ENCODE peak calls at places on chromosomes 2 and 18, in nine cellular contexts. C is spleen, V is Peyer's patch, S is HepG2, R is right lobe of liver, M is ovary, H is sigmoid colon, J is gastrocnemius medialis, E is prostate gland. O is an unnamed sample.

GRCh38 chr2:153509133-153509532 is 30.6 kb upstream of the RPRM start:
- DNase-seq in J (no peak), M (no peak), C (no peak), R (no peak), H (no peak), V (no peak), S (no peak), E (no peak), O (no peak)

GRCh38 chr2:33420726-33421125 is 55.7 kb upstream of the RASGRP3 start:
- DNase-seq in M (no peak), J (no peak), R (no peak), C (no peak), H (no peak), V (no peak), S (no peak), E (no peak), O (no peak)

GRCh38 chr2:54394392-54394791 is 61.7 kb upstream of the SPTBN1 start:
- DNase-seq in C (no peak), V (no peak), S (no peak), R (no peak), H (no peak), J (no peak), E (no peak), M (no peak), O (no peak)

GRCh38 chr2:16687949-16688348 is 22.3 kb upstream of the CYRIA start:
- DNase-seq in E (no peak), J (no peak), H (no peak), R (no peak), V (no peak), C (no peak), M (no peak), S (no peak), O (no peak)

GRCh38 chr18:76406791-76407190 is 88.3 kb downstream of the ZNF516 start:
- DNase-seq in V (no peak), S (no peak), J (no peak), E (no peak), M (no peak), C (no peak), R (no peak), H (peak; percentile 53), O (no peak)

GRCh38 chr2:140442319-140442718 is 1662.1 kb upstream of the NXPH2 start:
- DNase-seq in H (no peak), S (no peak), V (no peak), J (no peak), M (no peak), C (no peak), E (no peak), R (no peak), O (no peak)

GRCh38 chr2:66495788-66496640 is 61.1 kb downstream of the MEIS1 start:
- DNase-seq in M (peak; percentile 67), H (peak; percentile 79), V (no peak), R (peak; percentile 58), J (no peak), E (peak; percentile 80), C (no peak), S (peak; percentile 46), O (peak; percentile 77)

GRCh38 chr2:446963-447540 is 159.2 kb upstream of the ALKAL2 start:
- DNase-seq in R (no peak), M (no peak), H (no peak), V (no peak), C (no peak), S (no peak), E (no peak), J (no peak), O (no peak)

GRCh38 chr2:55283083-55283482 is 14.1 kb upstream of the MTIF2 start:
- DNase-seq in J (no peak), E (no peak), H (no peak), S (peak; percentile 37), R (no peak), C (no peak), M (no peak), V (no peak), O (no peak)

GRCh38 chr18:22605736-22606135 is 188.0 kb upstream of the CTAGE1 start:
- DNase-seq in E (no peak), H (no peak), R (no peak), S (no peak), V (no peak), C (no peak), J (no peak), M (no peak), O (no peak)

GRCh38 chr2:232887171-232887850 is 17.2 kb downstream of the SNORC start:
- DNase-seq in J (no peak), C (peak; percentile 45), H (no peak), M (no peak), E (no peak), V (peak; percentile 39), S (no peak), R (no peak), O (no peak)

GRCh38 chr2:121150713-121151112 is 134.3 kb downstream of the TFCP2L1 start:
- DNase-seq in C (no peak), S (no peak), V (no peak), E (no peak), R (no peak), J (no peak), M (no peak), H (no peak), O (no peak)

GRCh38 chr2:10079931-10080535 is at the start of gene CYS1:
- DNase-seq in J (no peak), C (no peak), R (no peak), H (no peak), E (no peak), M (peak; percentile 62), V (no peak), S (no peak), O (no peak)

GRCh38 chr2:187349328-187349944 is 98.6 kb downstream of the CALCRL start:
- DNase-seq in J (no peak), V (no peak), H (no peak), C (no peak), S (no peak), R (no peak), E (no peak), M (no peak), O (no peak)

DNA sequence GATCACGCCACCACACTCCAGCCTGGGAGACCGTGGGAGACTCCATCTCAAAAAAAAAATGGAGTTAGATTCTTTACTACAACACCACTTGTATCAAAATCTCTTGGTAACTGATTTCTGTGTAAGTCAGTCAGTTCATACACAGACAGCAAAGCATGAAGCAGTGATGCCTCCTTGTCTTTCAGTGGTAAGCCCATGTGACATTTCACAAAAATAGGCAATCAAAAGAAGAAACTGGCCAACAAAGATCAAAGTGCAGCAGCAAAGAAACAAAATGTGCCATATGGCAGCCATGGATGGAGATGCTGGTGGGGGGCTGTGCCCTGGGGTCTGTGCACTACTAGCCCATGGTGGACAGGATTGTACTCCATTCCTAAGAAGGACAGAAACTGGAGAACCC is 6.7 kb upstream of the RAB12 start:
- DNase-seq in H (no peak), C (no peak), S (no peak), V (no peak), E (no peak), J (no peak), M (no peak), R (no peak), O (no peak)
- H3K4me1 ChIP-seq in H (no peaks in the 10 kb centered on the region), C (peaks cover 16% of the 10 kb centered on the region), S (peaks cover 28% of the 10 kb centered on the region), V (no peaks in the 10 kb centered on the region), E (no peaks in the 10 kb centered on the region), J (peaks cover 4% of the 10 kb centered on the region), M (peaks cover under 1% of the 10 kb centered on the region), R (peaks cover 2% of the 10 kb centered on the region), O (no peaks in the 10 kb centered on the region)

GRCh38 chr2:235418918-235419317 is 74.9 kb upstream of the AGAP1 start:
- DNase-seq in R (no peak), M (no peak), H (no peak), C (no peak), J (no peak), S (no peak), E (no peak), V (no peak), O (no peak)
- TF ChIP-seq CTCF in R (no peak), M (no peak), H (no peak), C (no peak), J (no peak), S (no peak), E (no peak), V (no peak), O (no peak)

GRCh38 chr18:51151185-51151567 is 46.3 kb downstream of the MEX3C start:
- DNase-seq in S (no peak), E (no peak), J (no peak), V (no peak), C (no peak), R (no peak), M (no peak), H (no peak), O (no peak)

GRCh38 chr18:51153659-51154371 is 43.7 kb downstream of the MEX3C start:
- DNase-seq in S (no peak), C (peak; percentile 91), H (no peak), E (no peak), M (no peak), V (no peak), J (peak; percentile 24), R (no peak), O (no peak)

GRCh38 chr18:51149605-51150429 is 47.7 kb downstream of the MEX3C start:
- DNase-seq in E (no peak), C (no peak), H (no peak), R (no peak), J (no peak), V (no peak), M (no peak), S (no peak), O (peak; percentile 49)

GRCh38 chr18:51150430-51150746 is 47.1 kb downstream of the MEX3C start:
- DNase-seq in C (no peak), E (no peak), V (peak; percentile 64), H (no peak), M (no peak), S (no peak), J (no peak), R (peak; percentile 62), O (no peak)

GRCh38 chr18:51151568-51152511 is 45.6 kb downstream of the MEX3C start:
- DNase-seq in M (no peak), H (no peak), C (peak; percentile 91), J (no peak), R (no peak), E (no peak), V (no peak), S (no peak), O (no peak)
- TF ChIP-seq POLR2A in M (no peak), H (no peak), C (no peak), J (no peak), R (no peak), E (no peak), V (no peak), S (no peak), O (no peak)

GRCh38 chr2:240133401-240133800 is 2.7 kb downstream of the COPS9 start:
- DNase-seq in V (no peak), M (no peak), C (peak; percentile 66), R (no peak), H (no peak), E (no peak), S (no peak), J (no peak), O (peak; percentile 6)

GRCh38 chr2:240130393-240131195 is 5.5 kb downstream of the COPS9 start:
- DNase-seq in H (no peak), V (peak; percentile 24), S (no peak), E (no peak), R (no peak), C (peak; percentile 62), M (no peak), J (no peak), O (no peak)

GRCh38 chr2:240132651-240132980 is 3.5 kb downstream of the COPS9 start:
- DNase-seq in M (no peak), E (no peak), J (peak; percentile 46), H (no peak), S (no peak), R (no peak), C (no peak), V (no peak), O (no peak)

GRCh38 chr2:240131296-240131695 is 4.8 kb downstream of the COPS9 start:
- DNase-seq in M (no peak), R (no peak), H (no peak), S (no peak), J (no peak), V (peak; percentile 30), C (peak; percentile 53), E (no peak), O (no peak)

GRCh38 chr2:240131941-240132650 is 4.0 kb downstream of the COPS9 start:
- DNase-seq in M (no peak), J (no peak), V (peak; percentile 41), C (peak; percentile 66), E (no peak), S (no peak), H (no peak), R (no peak), O (peak; percentile 9)
- H3K4me1 ChIP-seq in M (peaks cover 7% of the 10 kb centered on the region), J (peaks cover 42% of the 10 kb centered on the region), V (peaks cover 7% of the 10 kb centered on the region), C (peaks cover 14% of the 10 kb centered on the region), E (peaks cover 6% of the 10 kb centered on the region), S (peaks cover 20% of the 10 kb centered on the region), H (no peaks in the 10 kb centered on the region), R (no peaks in the 10 kb centered on the region), O (peaks cover 11% of the 10 kb centered on the region)

O was measured in adrenal gland.